ENCODE peak calls at places on chromosomes 12 and 14, in ten cellular contexts. H is IMR-90; I is CD8-positive, alpha-beta T cell; G is sigmoid colon; L is body of pancreas; S is endothelial cell of umbilical vein; B is thyroid gland; U is ovary; R is fibroblast of lung; K is A549. E is an unnamed sample.

GRCh38 chr14:92185559-92185958 is 63.8 kb downstream of the CPSF2 start:
- DNase-seq in R (no peak), G (no peak), U (no peak), B (no peak), I (no peak), L (no peak), S (no peak), K (no peak), H (no peak), E (no peak)

GRCh38 chr12:98188649-98189048 is 326.7 kb upstream of the TMPO start:
- DNase-seq in B (no peak), K (no peak), I (no peak), S (peak; percentile 75), U (no peak), G (no peak), L (no peak), H (no peak), R (peak; percentile 57), E (no peak)

GRCh38 chr12:40646456-40646855 is 45.8 kb upstream of the CNTN1 start:
- DNase-seq in K (no peak), S (no peak), L (no peak), U (no peak), H (no peak), R (no peak), B (no peak), I (no peak), G (no peak), E (no peak)

GRCh38 chr14:56394826-56395543 is 184.6 kb upstream of the TMEM260 start:
- DNase-seq in B (no peak), U (no peak), R (no peak), G (no peak), K (no peak), L (no peak), H (no peak), S (peak; percentile 53), I (no peak), E (no peak)

GRCh38 chr12:58174316-58174715 is 232.9 kb downstream of the ATP23 start:
- DNase-seq in K (no peak), U (no peak), B (no peak), R (no peak), I (no peak), S (peak; percentile 9), H (no peak), L (no peak), G (no peak), E (no peak)

GRCh38 chr12:13167906-13168305 is 28.6 kb upstream of the EMP1 start:
- DNase-seq in H (no peak), B (no peak), L (no peak), S (no peak), I (no peak), R (no peak), G (no peak), U (no peak), K (no peak), E (no peak)

GRCh38 chr14:69133206-69134125 is 19.5 kb downstream of the DCAF5 start:
- DNase-seq in B (peak; percentile 50), L (peak; percentile 44), G (no peak), R (peak; percentile 85), S (peak; percentile 61), H (peak; percentile 78), U (no peak), I (no peak), K (peak; percentile 19), E (no peak)

GRCh38 chr12:125220404-125221273 is 155.4 kb downstream of the AACS start:
- DNase-seq in K (no peak), I (no peak), B (peak; percentile 10), R (no peak), G (no peak), L (peak; percentile 82), H (no peak), U (no peak), S (no peak), E (no peak)

GRCh38 chr14:29255692-29256091 is 489.1 kb downstream of the FOXG1 start:
- DNase-seq in L (no peak), R (no peak), S (no peak), U (no peak), I (no peak), K (no peak), G (no peak), H (no peak), B (no peak), E (no peak)

GRCh38 chr12:131368073-131369071 is 342.5 kb upstream of the SFSWAP start:
- DNase-seq in R (no peak), K (no peak), U (no peak), B (no peak), L (no peak), S (no peak), H (no peak), I (no peak), G (peak; percentile 53), E (peak; percentile 40)

GRCh38 chr12:1851126-1851791 is 30.9 kb downstream of the LRTM2 start:
- DNase-seq in G (no peak), U (no peak), I (no peak), H (peak; percentile 56), B (no peak), S (peak; percentile 22), K (no peak), L (no peak), R (peak; percentile 88), E (no peak)

GRCh38 chr14:100341301-100342031 is 18.3 kb downstream of the SLC25A47 start:
- DNase-seq in S (peak; percentile 98), B (no peak), H (peak; percentile 95), K (peak; percentile 60), U (no peak), G (no peak), I (no peak), R (peak; percentile 78), L (no peak), E (peak; percentile 61)

GRCh38 chr14:60287452-60287851 is 38.4 kb downstream of the PPM1A start:
- DNase-seq in G (no peak), U (no peak), H (no peak), I (no peak), R (no peak), K (no peak), S (no peak), B (no peak), L (no peak), E (no peak)

GRCh38 chr12:4279120-4279690 is 5.6 kb downstream of the CCND2 start:
- DNase-seq in B (no peak), U (no peak), R (no peak), G (no peak), L (no peak), K (no peak), H (no peak), I (no peak), S (no peak), E (no peak)
- H3K4me1 ChIP-seq in B (peaks cover 45% of the 10 kb centered on the region), U (no peaks in the 10 kb centered on the region), R (no peaks in the 10 kb centered on the region), G (no peaks in the 10 kb centered on the region), L (peaks cover 53% of the 10 kb centered on the region), K (peaks cover 15% of the 10 kb centered on the region), H (no peaks in the 10 kb centered on the region), I (peaks cover 60% of the 10 kb centered on the region), S (no peaks in the 10 kb centered on the region), E (peaks cover 45% of the 10 kb centered on the region)

DNA sequence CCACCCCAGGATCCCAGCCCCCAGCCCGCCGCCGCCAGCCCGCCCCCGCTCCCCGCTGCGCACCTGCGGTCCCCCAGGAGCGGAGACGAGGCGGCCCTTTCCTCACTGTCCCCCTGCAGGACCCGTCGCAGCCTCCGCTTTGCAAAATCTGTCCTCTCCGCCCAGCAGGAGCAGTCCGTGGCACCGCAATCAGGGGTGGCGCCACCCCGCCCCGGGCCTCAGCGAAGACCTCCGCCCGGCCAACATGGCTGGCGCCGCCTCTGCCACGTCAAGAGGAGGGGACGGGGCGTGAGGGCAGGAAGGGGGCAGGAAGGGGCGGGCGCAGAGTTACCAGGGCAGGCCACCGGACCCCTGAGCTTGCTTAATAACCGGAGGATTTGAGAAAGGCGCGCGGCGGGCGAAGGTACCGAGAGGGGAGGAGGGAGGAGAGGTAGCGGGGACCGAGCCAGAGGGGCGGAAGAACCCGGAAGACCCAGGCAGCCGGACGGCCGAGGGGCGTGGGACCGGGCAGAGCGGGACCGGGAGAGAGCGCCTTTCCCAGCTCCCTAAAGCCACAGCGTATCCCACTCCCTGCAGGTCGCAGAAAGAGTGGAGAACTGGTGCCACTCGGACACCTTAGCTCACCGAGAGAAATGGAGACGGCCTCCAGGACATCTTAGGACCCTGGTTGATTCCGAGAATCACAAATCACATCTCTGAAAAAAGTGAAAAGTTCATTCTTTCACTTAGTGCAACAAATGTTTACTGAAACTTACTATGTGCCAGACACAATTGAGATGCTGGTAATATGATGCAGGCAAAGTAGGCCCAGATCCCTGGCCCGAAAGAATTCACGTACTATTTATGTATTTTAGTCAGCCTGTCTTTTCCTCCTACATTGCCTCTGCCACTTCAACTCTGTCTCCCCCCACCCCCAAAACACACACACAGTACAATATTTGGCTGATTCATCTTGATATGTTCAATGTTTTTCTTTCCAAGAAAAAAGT is at the start of gene SEC23A:
- DNase-seq in R (peak; percentile 90), S (peak; percentile 91), L (peak; percentile 87), K (peak; percentile 92), I (peak; percentile 57), U (peak; percentile 89), H (peak; percentile 83), G (peak; percentile 95), B (peak; percentile 94), E (peak; percentile 96)
- TF ChIP-seq CTCF in R (no peak), S (no peak), L (no peak), K (no peak), I (no peak), U (no peak), H (no peak), G (no peak), B (no peak), E (no peak)

GRCh38 chr14:103343905-103344797 is 10.1 kb downstream of the EIF5 start:
- DNase-seq in I (no peak), G (no peak), L (no peak), R (no peak), H (no peak), B (no peak), K (no peak), U (no peak), S (no peak), E (no peak)
- H3K27ac ChIP-seq in I (no peak overlapping the region), G (no peak overlapping the region), L (no peak overlapping the region), R (no peak overlapping the region), H (no peak overlapping the region), B (no peak overlapping the region), K (no peak overlapping the region), U (no peak overlapping the region), S (no peak overlapping the region), E (no peak overlapping the region)

DNA sequence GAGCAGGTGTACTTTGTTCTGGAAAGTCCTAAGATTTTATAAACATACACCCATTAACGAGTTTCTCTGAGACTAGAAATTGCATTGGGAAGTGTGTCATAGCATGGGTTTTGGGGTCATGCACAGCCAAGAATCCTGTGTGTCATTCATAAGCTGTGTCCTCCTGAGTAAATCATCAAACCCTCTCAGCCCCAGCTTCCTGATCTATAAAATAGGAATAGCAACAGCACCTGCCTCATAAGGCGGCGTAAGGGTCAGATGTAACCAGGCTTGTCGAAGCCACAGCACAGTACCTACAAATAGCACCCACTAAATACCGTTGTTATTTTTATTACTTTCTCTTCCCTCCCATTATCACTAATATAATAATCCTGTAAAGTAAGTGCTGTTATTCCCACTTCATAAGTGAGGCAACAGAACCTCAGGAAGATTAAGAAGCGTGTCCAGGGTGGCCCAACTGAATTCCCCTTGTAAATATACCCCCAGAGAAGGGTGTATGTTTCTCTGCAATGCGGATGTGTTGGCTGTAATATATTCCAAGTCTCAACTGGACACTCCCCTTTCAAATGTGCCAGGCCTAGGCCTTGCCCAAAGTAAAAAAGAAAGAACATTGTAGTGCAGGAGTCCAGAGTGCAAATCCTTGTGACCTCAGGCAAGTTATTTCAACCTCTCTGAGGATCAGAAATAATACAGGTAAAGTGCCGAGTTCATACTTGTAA is 188.3 kb upstream of the BCL2L14 start:
- DNase-seq in L (no peak), K (no peak), S (peak; percentile 45), H (no peak), U (no peak), G (no peak), B (no peak), R (no peak), I (no peak), E (no peak)
- H3K4me1 ChIP-seq in L (peaks cover 54% of the 10 kb centered on the region), K (peaks cover 57% of the 10 kb centered on the region), S (peaks cover 79% of the 10 kb centered on the region), H (peaks cover 14% of the 10 kb centered on the region), U (peaks cover 6% of the 10 kb centered on the region), G (no peaks in the 10 kb centered on the region), B (peaks cover 41% of the 10 kb centered on the region), R (peaks cover 8% of the 10 kb centered on the region), I (no peaks in the 10 kb centered on the region), E (peaks cover 42% of the 10 kb centered on the region)

E was measured in upper lobe of right lung.